ENCODE peak calls at places on chromosomes 1 and 21, in eight cellular contexts. Y is K562, P is GM12892, E is adrenal gland, C is lower leg skin, T is right lobe of liver, W is body of pancreas, J is stomach. U is an unnamed sample.
A peak's percentile ranks its signal among the peaks of the same experiment; 100 is the strongest.

GRCh38 chr1:239963861-239964260 is 127.8 kb upstream of the FMN2 start:
- DNase-seq in Y (no peak), P (no peak), E (no peak), C (no peak), T (no peak), W (no peak), J (no peak), U (no peak)

GRCh38 chr1:166083887-166084286 is 82.9 kb downstream of the FAM78B start:
- DNase-seq in Y (no peak), P (no peak), E (no peak), C (no peak), T (no peak), W (no peak), J (no peak), U (no peak)

GRCh38 chr1:71462247-71462646 is 381.4 kb upstream of the ZRANB2 start:
- DNase-seq in Y (no peak), P (no peak), E (no peak), C (no peak), T (no peak), W (no peak), J (no peak), U (no peak)

GRCh38 chr1:209199822-209200221 is 383.7 kb upstream of the CAMK1G start:
- DNase-seq in Y (no peak), P (no peak), E (no peak), C (no peak), T (no peak), W (no peak), J (no peak), U (no peak)

GRCh38 chr1:204149107-204149506 is 2.7 kb downstream of the ETNK2 start:
- DNase-seq in Y (no peak), P (no peak), E (no peak), C (no peak), T (no peak), W (no peak), J (no peak), U (no peak)

GRCh38 chr1:94119796-94120590 is 955 bp downstream of the ABCA4 start:
- DNase-seq in Y (no peak), P (no peak), E (no peak), C (no peak), T (no peak), W (no peak), J (no peak), U (no peak)

GRCh38 chr1:31934706-31935629 is 3.2 kb downstream of the PTP4A2 start:
- DNase-seq in Y (peak; percentile 30), P (no peak), E (no peak), C (no peak), T (no peak), W (no peak), J (no peak), U (no peak)

GRCh38 chr1:37673920-37674319 is 18.4 kb upstream of the CDCA8 start:
- DNase-seq in Y (peak; percentile 37), P (no peak), E (no peak), C (peak; percentile 31), T (no peak), W (no peak), J (no peak), U (no peak)

GRCh38 chr21:43361493-43362296 is 65.2 kb downstream of the SIK1 start:
- DNase-seq in Y (no peak), P (no peak), E (no peak), C (peak; percentile 86), T (no peak), W (no peak), J (no peak), U (peak; percentile 84)

GRCh38 chr1:201361652-201362504 is 15.6 kb downstream of the TNNT2 start:
- DNase-seq in Y (peak; percentile 86), P (peak; percentile 83), E (peak; percentile 34), C (no peak), T (no peak), W (peak; percentile 55), J (no peak), U (no peak)

GRCh38 chr1:83697220-83697619 is 301.7 kb downstream of the TTLL7 start:
- DNase-seq in Y (no peak), P (no peak), E (no peak), C (no peak), T (no peak), W (no peak), J (no peak), U (no peak)

GRCh38 chr1:27000817-27001460 is 7.4 kb downstream of the TRNP1 start:
- DNase-seq in Y (peak; percentile 13), P (no peak), E (no peak), C (no peak), T (no peak), W (no peak), J (no peak), U (no peak)

GRCh38 chr1:243254927-243255790 is at the start of gene CEP170:
- DNase-seq in Y (peak; percentile 95), P (peak; percentile 57), E (peak; percentile 92), C (peak; percentile 91), T (peak; percentile 95), W (peak; percentile 91), J (peak; percentile 88), U (peak; percentile 96)
- TF ChIP-seq POLR2A in Y (peak; percentile 83), P (peak; percentile 71), E (peak; percentile 94), C (no peak), T (peak; percentile 72), W (peak; percentile 72), J (no peak), U (no peak)

GRCh38 chr1:226121587-226122400 is 59.3 kb downstream of the H3-3A start:
- DNase-seq in Y (peak; percentile 96), P (peak; percentile 90), E (peak; percentile 70), C (no peak), T (peak; percentile 64), W (peak; percentile 74), J (peak; percentile 72), U (peak; percentile 85)
- TF ChIP-seq POLR2A in Y (peak; percentile 63), P (peak; percentile 15), E (no peak), C (no peak), T (no peak), W (peak; percentile 24), J (no peak), U (no peak)

GRCh38 chr1:234975122-234975940 is 153.3 kb downstream of the TOMM20 start:
- DNase-seq in Y (peak; percentile 90), P (no peak), E (no peak), C (no peak), T (peak; percentile 84), W (no peak), J (no peak), U (no peak)
- TF ChIP-seq POLR2A in Y (peak; percentile 46), P (no peak), E (peak; percentile 37), C (no peak), T (peak; percentile 63), W (no peak), J (no peak), U (no peak)

GRCh38 chr1:229108598-229109201 is 162.2 kb upstream of the RAB4A start:
- DNase-seq in Y (no peak), P (no peak), E (no peak), C (no peak), T (peak; percentile 71), W (no peak), J (peak; percentile 53), U (no peak)

GRCh38 chr1:229106526-229107105 is 164.3 kb upstream of the RAB4A start:
- DNase-seq in Y (no peak), P (no peak), E (no peak), C (no peak), T (peak; percentile 54), W (no peak), J (no peak), U (no peak)

GRCh38 chr1:229107302-229107815 is 163.6 kb upstream of the RAB4A start:
- DNase-seq in Y (no peak), P (no peak), E (no peak), C (no peak), T (peak; percentile 35), W (no peak), J (no peak), U (no peak)

GRCh38 chr1:229109320-229109761 is 161.6 kb upstream of the RAB4A start:
- DNase-seq in Y (no peak), P (no peak), E (no peak), C (peak; percentile 39), T (peak; percentile 55), W (no peak), J (no peak), U (peak; percentile 27)

DNA sequence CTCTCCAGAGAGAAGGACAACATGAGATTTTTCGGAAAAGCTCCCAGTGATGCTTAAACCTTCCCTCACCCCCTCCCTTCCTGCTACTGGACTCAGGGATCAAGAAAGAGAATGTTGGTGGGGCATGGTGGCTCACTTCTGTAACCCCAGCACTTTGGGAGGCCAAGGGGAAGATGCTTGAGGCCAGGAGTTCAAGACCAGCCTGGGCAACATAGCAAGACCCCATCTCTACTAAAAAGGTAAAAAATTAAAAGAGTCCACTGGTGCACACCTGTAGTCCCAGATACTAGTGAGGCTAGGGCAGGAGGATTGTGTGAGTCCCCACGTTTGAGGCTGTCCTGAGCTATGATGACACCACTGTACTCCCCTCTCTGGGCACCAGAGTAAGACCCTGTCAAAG is 162.9 kb upstream of the RAB4A start:
- DNase-seq in Y (no peak), P (no peak), E (no peak), C (no peak), T (peak; percentile 30), W (no peak), J (no peak), U (no peak)
- TF ChIP-seq POLR2A in Y (no peak), P (no peak), E (no peak), C (no peak), T (no peak), W (no peak), J (no peak), U (no peak)

GRCh38 chr1:60394436-60394835 is 320.9 kb upstream of the C1orf87 start:
- DNase-seq in Y (no peak), P (no peak), E (no peak), C (no peak), T (no peak), W (no peak), J (no peak), U (no peak)
- TF ChIP-seq POLR2A in Y (no peak), P (no peak), E (no peak), C (no peak), T (no peak), W (no peak), J (no peak), U (no peak)

GRCh38 chr1:29550119-29550841 is 314.0 kb downstream of the PTPRU start:
- DNase-seq in Y (no peak), P (no peak), E (no peak), C (no peak), T (no peak), W (no peak), J (peak; percentile 73), U (no peak)
- TF ChIP-seq POLR2A in Y (no peak), P (no peak), E (no peak), C (no peak), T (no peak), W (no peak), J (no peak), U (no peak)

U was measured in heart left ventricle.